ENCODE peak calls at places on chromosomes 6 and 20, in nine cellular contexts. One of them, this sample, is unnamed.
A peak's percentile ranks its signal among the peaks of the same experiment; 100 is the strongest.

GRCh38 chr6:88780714-88781389 is 182.6 kb downstream of the RNGTT start:
- DNase-seq in WTC11: peak; percentile 29
- DNase-seq in iPS-NIHi11: peak; percentile 48
- DNase-seq in AG08396: peak; percentile 28
- DNase-seq in stimulated activated CD4-positive, alpha-beta T cell treated with anti-CD3 and anti-CD28 coated beads, Interleukin-12 subunit alpha, Interleukin-12 subunit beta, amount 100 ng/mL, for 4 hours: peak; percentile 8
- DNase-seq in smooth muscle cell of the brain vasculature: peak; percentile 32
- DNase-seq in heart left ventricle: peak; percentile 36
- DNase-seq in esophagus muscularis mucosa: no peak
- DNase-seq in left ventricle myocardium inferior: no peak
- DNase-seq in this sample: peak; percentile 48

GRCh38 chr20:56350842-56351241 is 7.9 kb upstream of the FAM210B start:
- DNase-seq in heart left ventricle: no peak
- DNase-seq in WTC11: no peak
- DNase-seq in AG08396: peak; percentile 41
- DNase-seq in iPS-NIHi11: no peak
- DNase-seq in left ventricle myocardium inferior: no peak
- DNase-seq in stimulated activated CD4-positive, alpha-beta T cell treated with anti-CD3 and anti-CD28 coated beads, Interleukin-12 subunit alpha, Interleukin-12 subunit beta, amount 100 ng/mL, for 4 hours: no peak
- DNase-seq in esophagus muscularis mucosa: no peak
- DNase-seq in smooth muscle cell of the brain vasculature: no peak
- DNase-seq in this sample: no peak

GRCh38 chr6:170088349-170088951 is 202.4 kb downstream of the DLL1 start:
- DNase-seq in stimulated activated CD4-positive, alpha-beta T cell treated with anti-CD3 and anti-CD28 coated beads, Interleukin-12 subunit alpha, Interleukin-12 subunit beta, amount 100 ng/mL, for 4 hours: no peak
- DNase-seq in left ventricle myocardium inferior: peak; percentile 13
- DNase-seq in esophagus muscularis mucosa: no peak
- DNase-seq in smooth muscle cell of the brain vasculature: no peak
- DNase-seq in heart left ventricle: peak; percentile 15
- DNase-seq in iPS-NIHi11: peak; percentile 6
- DNase-seq in AG08396: no peak
- DNase-seq in WTC11: peak; percentile 6
- DNase-seq in this sample: peak; percentile 47

GRCh38 chr6:45256697-45257695 is 71.1 kb upstream of the RUNX2 start:
- DNase-seq in WTC11: no peak
- DNase-seq in left ventricle myocardium inferior: no peak
- DNase-seq in heart left ventricle: no peak
- DNase-seq in smooth muscle cell of the brain vasculature: no peak
- DNase-seq in iPS-NIHi11: no peak
- DNase-seq in AG08396: no peak
- DNase-seq in stimulated activated CD4-positive, alpha-beta T cell treated with anti-CD3 and anti-CD28 coated beads, Interleukin-12 subunit alpha, Interleukin-12 subunit beta, amount 100 ng/mL, for 4 hours: no peak
- DNase-seq in esophagus muscularis mucosa: no peak
- DNase-seq in this sample: no peak

GRCh38 chr6:160461641-160462040 is 113.5 kb downstream of the SLC22A3 start:
- DNase-seq in smooth muscle cell of the brain vasculature: no peak
- DNase-seq in WTC11: no peak
- DNase-seq in iPS-NIHi11: no peak
- DNase-seq in esophagus muscularis mucosa: peak; percentile 77
- DNase-seq in heart left ventricle: no peak
- DNase-seq in left ventricle myocardium inferior: no peak
- DNase-seq in AG08396: no peak
- DNase-seq in stimulated activated CD4-positive, alpha-beta T cell treated with anti-CD3 and anti-CD28 coated beads, Interleukin-12 subunit alpha, Interleukin-12 subunit beta, amount 100 ng/mL, for 4 hours: no peak
- DNase-seq in this sample: no peak

GRCh38 chr6:101396552-101397173 is 3.2 kb downstream of the GRIK2 start:
- DNase-seq in esophagus muscularis mucosa: no peak
- DNase-seq in stimulated activated CD4-positive, alpha-beta T cell treated with anti-CD3 and anti-CD28 coated beads, Interleukin-12 subunit alpha, Interleukin-12 subunit beta, amount 100 ng/mL, for 4 hours: peak; percentile 18
- DNase-seq in heart left ventricle: peak; percentile 54
- DNase-seq in smooth muscle cell of the brain vasculature: peak; percentile 3
- DNase-seq in iPS-NIHi11: peak; percentile 50
- DNase-seq in WTC11: peak; percentile 78
- DNase-seq in left ventricle myocardium inferior: peak; percentile 57
- DNase-seq in AG08396: peak; percentile 38
- DNase-seq in this sample: peak; percentile 46

GRCh38 chr6:113854531-113855499 is 2.3 kb upstream of the MARCKS start:
- DNase-seq in smooth muscle cell of the brain vasculature: peak; percentile 24
- DNase-seq in stimulated activated CD4-positive, alpha-beta T cell treated with anti-CD3 and anti-CD28 coated beads, Interleukin-12 subunit alpha, Interleukin-12 subunit beta, amount 100 ng/mL, for 4 hours: no peak
- DNase-seq in AG08396: peak; percentile 80
- DNase-seq in left ventricle myocardium inferior: peak; percentile 77
- DNase-seq in WTC11: peak; percentile 87
- DNase-seq in heart left ventricle: peak; percentile 80
- DNase-seq in iPS-NIHi11: peak; percentile 78
- DNase-seq in esophagus muscularis mucosa: no peak
- DNase-seq in this sample: peak; percentile 70

GRCh38 chr6:149851461-149851860 is 12.7 kb downstream of the LRP11 start:
- DNase-seq in heart left ventricle: no peak
- DNase-seq in iPS-NIHi11: no peak
- DNase-seq in esophagus muscularis mucosa: no peak
- DNase-seq in smooth muscle cell of the brain vasculature: no peak
- DNase-seq in AG08396: no peak
- DNase-seq in left ventricle myocardium inferior: no peak
- DNase-seq in WTC11: no peak
- DNase-seq in stimulated activated CD4-positive, alpha-beta T cell treated with anti-CD3 and anti-CD28 coated beads, Interleukin-12 subunit alpha, Interleukin-12 subunit beta, amount 100 ng/mL, for 4 hours: no peak
- DNase-seq in this sample: no peak

GRCh38 chr20:36471885-36472642 is 69.3 kb upstream of the MYL9 start:
- DNase-seq in heart left ventricle: no peak
- DNase-seq in AG08396: no peak
- DNase-seq in stimulated activated CD4-positive, alpha-beta T cell treated with anti-CD3 and anti-CD28 coated beads, Interleukin-12 subunit alpha, Interleukin-12 subunit beta, amount 100 ng/mL, for 4 hours: no peak
- DNase-seq in esophagus muscularis mucosa: no peak
- DNase-seq in left ventricle myocardium inferior: no peak
- DNase-seq in smooth muscle cell of the brain vasculature: no peak
- DNase-seq in WTC11: no peak
- DNase-seq in iPS-NIHi11: no peak
- DNase-seq in this sample: no peak

This sample was measured in adrenal gland.